ENCODE peak calls at places on chromosomes 5 and 9, in nine cellular contexts. One of them, this sample, is unnamed.
A peak's percentile ranks its signal among the peaks of the same experiment; 100 is the strongest.

GRCh38 chr9:129839324-129840023 is 4.2 kb downstream of the USP20 start:
- DNase-seq in psoas muscle: no peak
- DNase-seq in heart left ventricle: no peak
- DNase-seq in left ventricle myocardium inferior: no peak
- DNase-seq in cardiac fibroblast: no peak
- DNase-seq in AG09309: no peak
- DNase-seq in sciatic nerve: no peak
- DNase-seq in small intestine: no peak
- DNase-seq in thoracic aorta: no peak
- DNase-seq in this sample: no peak

GRCh38 chr9:34552986-34553385 is 30.2 kb upstream of the ENHO start:
- DNase-seq in sciatic nerve: no peak
- DNase-seq in psoas muscle: no peak
- DNase-seq in thoracic aorta: no peak
- DNase-seq in cardiac fibroblast: no peak
- DNase-seq in AG09309: no peak
- DNase-seq in small intestine: no peak
- DNase-seq in left ventricle myocardium inferior: no peak
- DNase-seq in heart left ventricle: no peak
- DNase-seq in this sample: no peak

GRCh38 chr5:177972613-177973012 is 23.4 kb downstream of the PROP1 start:
- DNase-seq in small intestine: no peak
- DNase-seq in heart left ventricle: no peak
- DNase-seq in sciatic nerve: no peak
- DNase-seq in cardiac fibroblast: no peak
- DNase-seq in thoracic aorta: no peak
- DNase-seq in AG09309: peak; percentile 33
- DNase-seq in psoas muscle: no peak
- DNase-seq in left ventricle myocardium inferior: no peak
- DNase-seq in this sample: no peak

GRCh38 chr9:126722922-126723806 is 81.7 kb upstream of the ZBTB43 start:
- DNase-seq in psoas muscle: peak; percentile 44
- DNase-seq in AG09309: no peak
- DNase-seq in thoracic aorta: no peak
- DNase-seq in cardiac fibroblast: peak; percentile 27
- DNase-seq in left ventricle myocardium inferior: peak; percentile 32
- DNase-seq in heart left ventricle: peak; percentile 40
- DNase-seq in sciatic nerve: no peak
- DNase-seq in small intestine: peak; percentile 32
- DNase-seq in this sample: peak; percentile 42

GRCh38 chr5:131747180-131748105 is 49.4 kb downstream of the FNIP1 start:
- DNase-seq in psoas muscle: no peak
- DNase-seq in small intestine: peak; percentile 11
- DNase-seq in left ventricle myocardium inferior: no peak
- DNase-seq in cardiac fibroblast: no peak
- DNase-seq in heart left ventricle: no peak
- DNase-seq in AG09309: no peak
- DNase-seq in sciatic nerve: no peak
- DNase-seq in thoracic aorta: no peak
- DNase-seq in this sample: no peak

GRCh38 chr5:5419291-5420210 is 2.9 kb upstream of the ICE1 start:
- DNase-seq in sciatic nerve: no peak
- DNase-seq in small intestine: peak; percentile 56
- DNase-seq in AG09309: peak; percentile 76
- DNase-seq in left ventricle myocardium inferior: no peak
- DNase-seq in thoracic aorta: no peak
- DNase-seq in cardiac fibroblast: peak; percentile 77
- DNase-seq in heart left ventricle: no peak
- DNase-seq in psoas muscle: no peak
- DNase-seq in this sample: peak; percentile 86

GRCh38 chr9:25935188-25935587 is 256.9 kb upstream of the TUSC1 start:
- DNase-seq in small intestine: no peak
- DNase-seq in sciatic nerve: no peak
- DNase-seq in AG09309: no peak
- DNase-seq in left ventricle myocardium inferior: no peak
- DNase-seq in thoracic aorta: no peak
- DNase-seq in psoas muscle: no peak
- DNase-seq in cardiac fibroblast: no peak
- DNase-seq in heart left ventricle: no peak
- DNase-seq in this sample: no peak

GRCh38 chr9:89873801-89874200 is 269.0 kb downstream of the GADD45G start:
- DNase-seq in left ventricle myocardium inferior: no peak
- DNase-seq in heart left ventricle: peak; percentile 8
- DNase-seq in sciatic nerve: no peak
- DNase-seq in small intestine: no peak
- DNase-seq in thoracic aorta: no peak
- DNase-seq in AG09309: no peak
- DNase-seq in cardiac fibroblast: no peak
- DNase-seq in psoas muscle: no peak
- DNase-seq in this sample: no peak

GRCh38 chr5:122295138-122295537 is 16.9 kb upstream of the SNCAIP start:
- DNase-seq in small intestine: peak; percentile 17
- DNase-seq in cardiac fibroblast: peak; percentile 18
- DNase-seq in sciatic nerve: no peak
- DNase-seq in thoracic aorta: no peak
- DNase-seq in heart left ventricle: no peak
- DNase-seq in psoas muscle: no peak
- DNase-seq in left ventricle myocardium inferior: no peak
- DNase-seq in AG09309: no peak
- DNase-seq in this sample: no peak

GRCh38 chr9:126614455-126615248 is 924 bp downstream of the LMX1B start:
- DNase-seq in thoracic aorta: no peak
- DNase-seq in heart left ventricle: no peak
- DNase-seq in sciatic nerve: no peak
- DNase-seq in cardiac fibroblast: no peak
- DNase-seq in AG09309: no peak
- DNase-seq in psoas muscle: no peak
- DNase-seq in left ventricle myocardium inferior: no peak
- DNase-seq in small intestine: no peak
- DNase-seq in this sample: no peak

GRCh38 chr5:35785601-35786085 is 71.0 kb upstream of the IL7R start:
- DNase-seq in sciatic nerve: no peak
- DNase-seq in AG09309: no peak
- DNase-seq in psoas muscle: no peak
- DNase-seq in left ventricle myocardium inferior: no peak
- DNase-seq in cardiac fibroblast: no peak
- DNase-seq in small intestine: no peak
- DNase-seq in thoracic aorta: no peak
- DNase-seq in heart left ventricle: no peak
- DNase-seq in this sample: no peak

GRCh38 chr5:15887072-15887471 is 292.5 kb downstream of the MARCHF11 start:
- DNase-seq in thoracic aorta: no peak
- DNase-seq in cardiac fibroblast: no peak
- DNase-seq in sciatic nerve: no peak
- DNase-seq in AG09309: no peak
- DNase-seq in heart left ventricle: no peak
- DNase-seq in psoas muscle: no peak
- DNase-seq in small intestine: no peak
- DNase-seq in left ventricle myocardium inferior: no peak
- DNase-seq in this sample: no peak